ENCODE peak calls at places on chromosomes 12 and 14, in eight cellular contexts. One of them, this sample, is unnamed.

GRCh38 chr12:55681142-55682077 is 26.3 kb downstream of the ITGA7 start:
- DNase-seq in A549: peak
- DNase-seq in fibroblast of lung: peak
- DNase-seq in left lung: peak
- DNase-seq in stomach: peak
- DNase-seq in naive thymus-derived CD4-positive, alpha-beta T cell: no peak
- DNase-seq in MM.1S: no peak
- DNase-seq in IMR-90: peak
- DNase-seq in this sample: no peak

GRCh38 chr14:92783813-92784431 is 10.2 kb upstream of the GOLGA5 start:
- DNase-seq in A549: peak
- DNase-seq in naive thymus-derived CD4-positive, alpha-beta T cell: peak
- DNase-seq in fibroblast of lung: peak
- DNase-seq in MM.1S: peak
- DNase-seq in IMR-90: peak
- DNase-seq in stomach: no peak
- DNase-seq in left lung: no peak
- DNase-seq in this sample: no peak

GRCh38 chr12:132622437-132623071 is 4.0 kb downstream of the P2RX2 start:
- DNase-seq in MM.1S: no peak
- DNase-seq in left lung: peak
- DNase-seq in IMR-90: peak
- DNase-seq in A549: no peak
- DNase-seq in fibroblast of lung: peak
- DNase-seq in naive thymus-derived CD4-positive, alpha-beta T cell: no peak
- DNase-seq in stomach: no peak
- DNase-seq in this sample: no peak

GRCh38 chr12:75591628-75592027 is 80.2 kb upstream of the KRR1 start:
- DNase-seq in MM.1S: no peak
- DNase-seq in left lung: no peak
- DNase-seq in A549: no peak
- DNase-seq in IMR-90: peak
- DNase-seq in stomach: no peak
- DNase-seq in naive thymus-derived CD4-positive, alpha-beta T cell: no peak
- DNase-seq in fibroblast of lung: no peak
- DNase-seq in this sample: no peak

GRCh38 chr14:52792097-52792415 is 649 bp upstream of the GNPNAT1 start:
- DNase-seq in fibroblast of lung: no peak
- DNase-seq in left lung: no peak
- DNase-seq in A549: no peak
- DNase-seq in stomach: no peak
- DNase-seq in MM.1S: no peak
- DNase-seq in IMR-90: no peak
- DNase-seq in naive thymus-derived CD4-positive, alpha-beta T cell: no peak
- DNase-seq in this sample: no peak

GRCh38 chr14:68561531-68562007 is 231.3 kb downstream of the ZFP36L1 start:
- DNase-seq in A549: no peak
- DNase-seq in fibroblast of lung: no peak
- DNase-seq in IMR-90: no peak
- DNase-seq in MM.1S: no peak
- DNase-seq in stomach: peak
- DNase-seq in left lung: no peak
- DNase-seq in naive thymus-derived CD4-positive, alpha-beta T cell: no peak
- DNase-seq in this sample: no peak

GRCh38 chr12:53726342-53726741 is 910 bp downstream of the CALCOCO1 start:
- DNase-seq in fibroblast of lung: no peak
- DNase-seq in MM.1S: peak
- DNase-seq in stomach: no peak
- DNase-seq in left lung: no peak
- DNase-seq in IMR-90: no peak
- DNase-seq in naive thymus-derived CD4-positive, alpha-beta T cell: no peak
- DNase-seq in A549: no peak
- DNase-seq in this sample: no peak

GRCh38 chr14:64549805-64550538 is at the start of gene PPP1R36:
- DNase-seq in A549: no peak
- DNase-seq in left lung: peak
- DNase-seq in stomach: peak
- DNase-seq in naive thymus-derived CD4-positive, alpha-beta T cell: peak
- DNase-seq in MM.1S: no peak
- DNase-seq in IMR-90: no peak
- DNase-seq in fibroblast of lung: peak
- DNase-seq in this sample: peak

GRCh38 chr14:88983755-88984154 is 159.3 kb downstream of the TTC8 start:
- DNase-seq in IMR-90: peak
- DNase-seq in naive thymus-derived CD4-positive, alpha-beta T cell: no peak
- DNase-seq in A549: peak
- DNase-seq in fibroblast of lung: peak
- DNase-seq in stomach: no peak
- DNase-seq in left lung: no peak
- DNase-seq in MM.1S: no peak
- DNase-seq in this sample: no peak

GRCh38 chr14:76774471-76775158 is 13.3 kb downstream of the VASH1 start:
- DNase-seq in MM.1S: no peak
- DNase-seq in naive thymus-derived CD4-positive, alpha-beta T cell: no peak
- DNase-seq in IMR-90: no peak
- DNase-seq in stomach: no peak
- DNase-seq in left lung: no peak
- DNase-seq in fibroblast of lung: no peak
- DNase-seq in A549: no peak
- DNase-seq in this sample: no peak

GRCh38 chr12:63499567-63499966 is 168.7 kb downstream of the DPY19L2 start:
- DNase-seq in stomach: no peak
- DNase-seq in fibroblast of lung: no peak
- DNase-seq in MM.1S: no peak
- DNase-seq in IMR-90: no peak
- DNase-seq in left lung: no peak
- DNase-seq in naive thymus-derived CD4-positive, alpha-beta T cell: no peak
- DNase-seq in A549: no peak
- DNase-seq in this sample: no peak

GRCh38 chr14:60981626-60982455 is 796 bp downstream of the SLC38A6 start:
- DNase-seq in naive thymus-derived CD4-positive, alpha-beta T cell: no peak
- DNase-seq in left lung: no peak
- DNase-seq in A549: peak
- DNase-seq in MM.1S: no peak
- DNase-seq in stomach: no peak
- DNase-seq in fibroblast of lung: peak
- DNase-seq in IMR-90: peak
- DNase-seq in this sample: no peak

GRCh38 chr14:44767646-44768173 is 194.0 kb downstream of the KLHL28 start:
- DNase-seq in fibroblast of lung: no peak
- DNase-seq in A549: no peak
- DNase-seq in IMR-90: no peak
- DNase-seq in left lung: no peak
- DNase-seq in naive thymus-derived CD4-positive, alpha-beta T cell: no peak
- DNase-seq in stomach: no peak
- DNase-seq in MM.1S: no peak
- DNase-seq in this sample: no peak

GRCh38 chr14:61662437-61663311 is 32.6 kb upstream of the HIF1A start:
- DNase-seq in A549: peak
- DNase-seq in MM.1S: peak
- DNase-seq in fibroblast of lung: peak
- DNase-seq in stomach: peak
- DNase-seq in naive thymus-derived CD4-positive, alpha-beta T cell: peak
- DNase-seq in IMR-90: peak
- DNase-seq in left lung: no peak
- DNase-seq in this sample: peak

GRCh38 chr14:28577711-28578131 is 188.9 kb upstream of the FOXG1 start:
- DNase-seq in fibroblast of lung: peak
- DNase-seq in naive thymus-derived CD4-positive, alpha-beta T cell: no peak
- DNase-seq in MM.1S: no peak
- DNase-seq in IMR-90: no peak
- DNase-seq in A549: peak
- DNase-seq in stomach: no peak
- DNase-seq in left lung: no peak
- DNase-seq in this sample: no peak

GRCh38 chr12:89244536-89244935 is 107.8 kb downstream of the DUSP6 start:
- DNase-seq in naive thymus-derived CD4-positive, alpha-beta T cell: peak
- DNase-seq in A549: no peak
- DNase-seq in IMR-90: peak
- DNase-seq in fibroblast of lung: peak
- DNase-seq in stomach: no peak
- DNase-seq in MM.1S: peak
- DNase-seq in left lung: no peak
- DNase-seq in this sample: no peak

GRCh38 chr12:120118710-120119097 is 2.2 kb upstream of the RAB35 start:
- DNase-seq in left lung: no peak
- DNase-seq in IMR-90: peak
- DNase-seq in MM.1S: no peak
- DNase-seq in stomach: no peak
- DNase-seq in fibroblast of lung: peak
- DNase-seq in A549: no peak
- DNase-seq in naive thymus-derived CD4-positive, alpha-beta T cell: no peak
- DNase-seq in this sample: no peak

GRCh38 chr12:120116792-120117651 is 469 bp upstream of the RAB35 start:
- DNase-seq in left lung: peak
- DNase-seq in fibroblast of lung: peak
- DNase-seq in naive thymus-derived CD4-positive, alpha-beta T cell: peak
- DNase-seq in A549: peak
- DNase-seq in stomach: peak
- DNase-seq in IMR-90: peak
- DNase-seq in MM.1S: peak
- DNase-seq in this sample: peak

GRCh38 chr12:120119395-120119973 is 2.9 kb upstream of the RAB35 start:
- DNase-seq in stomach: no peak
- DNase-seq in MM.1S: peak
- DNase-seq in A549: peak
- DNase-seq in left lung: no peak
- DNase-seq in fibroblast of lung: peak
- DNase-seq in naive thymus-derived CD4-positive, alpha-beta T cell: no peak
- DNase-seq in IMR-90: peak
- DNase-seq in this sample: no peak

GRCh38 chr12:120116443-120116791 is at the start of gene RAB35:
- DNase-seq in IMR-90: no peak
- DNase-seq in A549: no peak
- DNase-seq in naive thymus-derived CD4-positive, alpha-beta T cell: no peak
- DNase-seq in fibroblast of lung: no peak
- DNase-seq in stomach: no peak
- DNase-seq in left lung: no peak
- DNase-seq in MM.1S: no peak
- DNase-seq in this sample: no peak

GRCh38 chr12:120117961-120118709 is 1.6 kb upstream of the RAB35 start:
- DNase-seq in fibroblast of lung: peak
- DNase-seq in A549: peak
- DNase-seq in IMR-90: peak
- DNase-seq in naive thymus-derived CD4-positive, alpha-beta T cell: no peak
- DNase-seq in MM.1S: no peak
- DNase-seq in left lung: no peak
- DNase-seq in stomach: no peak
- DNase-seq in this sample: no peak
- H3K27ac ChIP-seq in fibroblast of lung: peak
- H3K27ac ChIP-seq in A549: peak
- H3K27ac ChIP-seq in IMR-90: peak
- H3K27ac ChIP-seq in naive thymus-derived CD4-positive, alpha-beta T cell: peak
- H3K27ac ChIP-seq in MM.1S: peak
- H3K27ac ChIP-seq in left lung: peak
- H3K27ac ChIP-seq in stomach: peak
- H3K27ac ChIP-seq in this sample: peak

GRCh38 chr12:12487490-12487889 is 75.2 kb downstream of the DUSP16 start:
- DNase-seq in stomach: no peak
- DNase-seq in A549: no peak
- DNase-seq in IMR-90: no peak
- DNase-seq in fibroblast of lung: no peak
- DNase-seq in naive thymus-derived CD4-positive, alpha-beta T cell: no peak
- DNase-seq in MM.1S: no peak
- DNase-seq in left lung: no peak
- DNase-seq in this sample: no peak
- H3K27ac ChIP-seq in stomach: no peak
- H3K27ac ChIP-seq in A549: no peak
- H3K27ac ChIP-seq in IMR-90: no peak
- H3K27ac ChIP-seq in fibroblast of lung: no peak
- H3K27ac ChIP-seq in naive thymus-derived CD4-positive, alpha-beta T cell: no peak
- H3K27ac ChIP-seq in MM.1S: no peak
- H3K27ac ChIP-seq in left lung: no peak
- H3K27ac ChIP-seq in this sample: peak

DNA sequence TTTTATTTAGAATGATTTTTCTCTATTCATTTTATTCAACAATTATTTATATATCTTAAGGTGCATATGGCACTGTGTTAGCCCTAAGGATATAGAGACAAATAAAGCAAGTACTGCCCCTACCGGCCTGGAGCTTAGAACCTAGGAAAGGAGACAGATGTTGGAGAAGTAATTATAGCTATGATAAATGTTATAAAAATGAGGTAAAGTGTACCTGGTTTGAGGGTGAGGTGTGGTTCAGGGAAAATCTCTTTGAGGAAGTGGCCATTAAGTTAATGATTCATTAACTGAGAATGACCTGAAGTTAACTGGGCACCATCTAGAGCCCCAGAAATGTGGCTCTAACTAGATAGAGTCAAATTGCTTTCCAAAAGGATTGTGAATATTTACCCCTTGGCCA is 31.9 kb downstream of the CDKL1 start:
- DNase-seq in left lung: no peak
- DNase-seq in fibroblast of lung: no peak
- DNase-seq in stomach: no peak
- DNase-seq in MM.1S: no peak
- DNase-seq in naive thymus-derived CD4-positive, alpha-beta T cell: no peak
- DNase-seq in IMR-90: no peak
- DNase-seq in A549: no peak
- DNase-seq in this sample: no peak
- H3K27ac ChIP-seq in left lung: peak
- H3K27ac ChIP-seq in fibroblast of lung: no peak
- H3K27ac ChIP-seq in stomach: peak
- H3K27ac ChIP-seq in MM.1S: no peak
- H3K27ac ChIP-seq in naive thymus-derived CD4-positive, alpha-beta T cell: no peak
- H3K27ac ChIP-seq in IMR-90: no peak
- H3K27ac ChIP-seq in A549: peak
- H3K27ac ChIP-seq in this sample: no peak

GRCh38 chr14:50045837-50046236 is 70.5 kb downstream of the VCPKMT start:
- DNase-seq in IMR-90: no peak
- DNase-seq in fibroblast of lung: no peak
- DNase-seq in left lung: no peak
- DNase-seq in A549: no peak
- DNase-seq in naive thymus-derived CD4-positive, alpha-beta T cell: no peak
- DNase-seq in stomach: no peak
- DNase-seq in MM.1S: no peak
- DNase-seq in this sample: no peak
- H3K27ac ChIP-seq in IMR-90: no peak
- H3K27ac ChIP-seq in fibroblast of lung: peak
- H3K27ac ChIP-seq in left lung: peak
- H3K27ac ChIP-seq in A549: peak
- H3K27ac ChIP-seq in naive thymus-derived CD4-positive, alpha-beta T cell: peak
- H3K27ac ChIP-seq in stomach: peak
- H3K27ac ChIP-seq in MM.1S: no peak
- H3K27ac ChIP-seq in this sample: peak

GRCh38 chr12:117622741-117623140 is 261.3 kb upstream of the NOS1 start:
- DNase-seq in fibroblast of lung: peak
- DNase-seq in stomach: no peak
- DNase-seq in naive thymus-derived CD4-positive, alpha-beta T cell: no peak
- DNase-seq in IMR-90: no peak
- DNase-seq in left lung: no peak
- DNase-seq in A549: no peak
- DNase-seq in MM.1S: no peak
- DNase-seq in this sample: no peak
- H3K27ac ChIP-seq in fibroblast of lung: no peak
- H3K27ac ChIP-seq in stomach: no peak
- H3K27ac ChIP-seq in naive thymus-derived CD4-positive, alpha-beta T cell: no peak
- H3K27ac ChIP-seq in IMR-90: no peak
- H3K27ac ChIP-seq in left lung: no peak
- H3K27ac ChIP-seq in A549: no peak
- H3K27ac ChIP-seq in MM.1S: no peak
- H3K27ac ChIP-seq in this sample: no peak

GRCh38 chr14:103856105-103856504 is 8.7 kb upstream of the PPP1R13B start:
- DNase-seq in A549: no peak
- DNase-seq in left lung: peak
- DNase-seq in IMR-90: no peak
- DNase-seq in naive thymus-derived CD4-positive, alpha-beta T cell: no peak
- DNase-seq in MM.1S: no peak
- DNase-seq in stomach: no peak
- DNase-seq in fibroblast of lung: no peak
- DNase-seq in this sample: no peak
- H3K27ac ChIP-seq in A549: no peak
- H3K27ac ChIP-seq in left lung: peak
- H3K27ac ChIP-seq in IMR-90: no peak
- H3K27ac ChIP-seq in naive thymus-derived CD4-positive, alpha-beta T cell: no peak
- H3K27ac ChIP-seq in MM.1S: no peak
- H3K27ac ChIP-seq in stomach: peak
- H3K27ac ChIP-seq in fibroblast of lung: no peak
- H3K27ac ChIP-seq in this sample: no peak

This sample was measured in effector memory CD4-positive, alpha-beta T cell.